ENCODE peak calls at places on chromosomes 4 and X, in five cellular contexts. C is lower lobe of right lung, D is A549, E is MM.1S, T is endothelial cell of umbilical vein. L is an unnamed sample.

GRCh38 chrX:40007746-40008705 is 89.7 kb downstream of the BCOR start:
- DNase-seq in C (no peak), D (no peak), E (no peak), T (no peak), L (no peak)

GRCh38 chrX:9880237-9880636 is 86.9 kb upstream of the CLDN34 start:
- DNase-seq in C (no peak), D (no peak), E (no peak), T (no peak), L (no peak)

GRCh38 chr4:76723916-76724315 is 174.0 kb downstream of the SOWAHB start:
- DNase-seq in C (no peak), D (no peak), E (no peak), T (no peak), L (no peak)

GRCh38 chr4:146193628-146194027 is 18.1 kb downstream of the LSM6 start:
- DNase-seq in C (no peak), D (no peak), E (no peak), T (no peak), L (no peak)

GRCh38 chr4:15929555-15929954 is 9.0 kb downstream of the FGFBP1 start:
- DNase-seq in C (no peak), D (no peak), E (no peak), T (no peak), L (no peak)

GRCh38 chr4:127668770-127669169 is 36.0 kb downstream of the INTU start:
- DNase-seq in C (no peak), D (no peak), E (no peak), T (no peak), L (no peak)

GRCh38 chr4:66123195-66123594 is 452.9 kb upstream of the EPHA5 start:
- DNase-seq in C (no peak), D (no peak), E (no peak), T (no peak), L (no peak)

GRCh38 chr4:111641813-111642579 is 503.3 kb upstream of the FAM241A start:
- DNase-seq in C (no peak), D (peak; percentile 45), E (peak; percentile 87), T (peak; percentile 86), L (no peak)

DNA sequence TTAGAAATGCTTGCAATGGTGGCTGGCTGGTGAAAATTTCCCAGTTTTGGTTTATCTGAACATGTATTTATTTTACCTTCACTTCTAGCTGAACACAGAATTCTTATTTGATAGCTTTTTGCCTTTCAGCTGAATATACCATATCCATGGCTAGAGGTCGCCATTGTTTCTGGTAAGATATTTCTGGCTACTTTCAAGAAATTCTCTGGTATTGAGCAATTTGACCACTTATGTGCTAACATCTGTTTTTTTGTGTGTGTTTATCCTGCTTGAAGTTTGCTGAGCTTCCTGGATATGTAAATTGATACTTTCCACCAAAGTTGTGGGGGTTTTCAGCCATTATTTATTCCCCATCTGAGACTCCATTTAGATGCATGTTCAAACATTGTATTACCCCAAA is 75.4 kb downstream of the FBXW7 start:
- DNase-seq in C (no peak), D (no peak), E (peak; percentile 64), T (no peak), L (no peak)
- TF ChIP-seq CTCF in C (no peak), D (peak; percentile 51), E (peak; percentile 55), T (no peak), L (no peak)

DNA sequence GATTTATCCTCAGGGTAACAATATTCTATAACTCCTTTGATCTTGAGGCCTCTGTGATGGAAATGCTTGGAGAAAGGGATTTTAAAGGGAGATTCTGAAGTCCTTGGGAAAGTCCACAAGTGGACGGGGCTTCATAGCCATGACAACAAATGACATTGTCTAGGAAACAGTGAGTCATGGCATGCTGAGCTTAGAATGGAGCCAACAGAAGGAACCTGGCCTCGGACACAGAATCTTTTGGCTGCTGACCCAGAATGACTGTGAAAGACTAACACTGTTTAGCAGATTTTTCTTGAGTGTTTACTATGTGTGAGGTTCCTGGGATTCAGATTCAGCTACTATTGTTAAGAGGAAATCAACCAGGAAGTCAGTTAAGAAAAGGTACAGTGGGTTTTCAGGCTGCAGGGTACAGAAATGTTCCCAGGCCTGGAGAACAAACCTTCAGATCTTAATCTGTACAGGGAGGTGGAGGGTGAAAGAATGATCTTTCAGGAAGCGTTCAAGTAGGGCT is 18.1 kb upstream of the CXCL2 start:
- DNase-seq in C (peak; percentile 50), D (peak; percentile 41), E (no peak), T (peak; percentile 99), L (no peak)
- H3K27ac ChIP-seq in C (peak overlapping the region; percentile 71), D (peak overlapping the region; percentile 99), E (no peak overlapping the region), T (peak overlapping the region; percentile 91), L (peak overlapping the region; percentile 76)

DNA sequence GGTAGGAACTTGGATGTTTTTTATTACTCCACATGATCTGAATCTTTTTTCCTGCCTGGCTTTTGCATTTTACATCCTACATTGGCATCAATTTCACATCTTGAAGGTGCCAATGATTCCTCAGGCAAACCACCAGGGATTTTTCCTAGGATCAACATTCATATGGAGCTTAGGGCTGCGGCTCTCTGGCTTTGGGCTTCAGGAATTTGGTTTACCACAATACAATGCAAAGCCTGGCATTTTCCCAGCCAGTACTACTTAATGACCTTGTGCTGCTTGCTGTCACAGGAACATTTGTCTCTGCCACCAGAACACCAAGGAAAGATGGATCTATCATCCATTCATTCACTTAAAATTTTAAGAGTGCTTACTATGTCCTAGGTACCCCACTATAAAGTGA is 180.7 kb downstream of the PDGFC start:
- DNase-seq in C (no peak), D (no peak), E (no peak), T (peak; percentile 24), L (no peak)
- TF ChIP-seq CTCF in C (no peak), D (no peak), E (no peak), T (no peak), L (no peak)

GRCh38 chr4:1244081-1244977 is 4.6 kb downstream of the CTBP1 start:
- DNase-seq in C (no peak), D (no peak), E (no peak), T (no peak), L (peak; percentile 31)
- H3K27ac ChIP-seq in C (no peak overlapping the region), D (no peak overlapping the region), E (no peak overlapping the region), T (no peak overlapping the region), L (no peak overlapping the region)